ENCODE peak calls at places on chromosomes 3 and 15, in nine cellular contexts. One of them, this sample, is unnamed.

GRCh38 chr3:35944915-35945710 is 305.8 kb downstream of the ARPP21 start:
- DNase-seq in fibroblast of the aortic adventitia: no peak
- DNase-seq in A549: peak
- DNase-seq in dorsolateral prefrontal cortex: no peak
- DNase-seq in AG09309: no peak
- DNase-seq in mucosa of descending colon: no peak
- DNase-seq in sigmoid colon: no peak
- DNase-seq in SK-N-SH: no peak
- DNase-seq in pancreas: no peak
- DNase-seq in this sample: no peak

GRCh38 chr15:80747317-80748053 is 31.7 kb upstream of the CEMIP start:
- DNase-seq in fibroblast of the aortic adventitia: no peak
- DNase-seq in A549: no peak
- DNase-seq in dorsolateral prefrontal cortex: no peak
- DNase-seq in AG09309: no peak
- DNase-seq in mucosa of descending colon: no peak
- DNase-seq in sigmoid colon: no peak
- DNase-seq in SK-N-SH: no peak
- DNase-seq in pancreas: no peak
- DNase-seq in this sample: no peak

GRCh38 chr3:52006017-52006819 is 10.5 kb upstream of the RPL29 start:
- DNase-seq in fibroblast of the aortic adventitia: no peak
- DNase-seq in A549: no peak
- DNase-seq in dorsolateral prefrontal cortex: no peak
- DNase-seq in AG09309: no peak
- DNase-seq in mucosa of descending colon: no peak
- DNase-seq in sigmoid colon: no peak
- DNase-seq in SK-N-SH: peak
- DNase-seq in pancreas: no peak
- DNase-seq in this sample: no peak

GRCh38 chr3:7382293-7383033 is 521.5 kb downstream of the GRM7 start:
- DNase-seq in fibroblast of the aortic adventitia: peak
- DNase-seq in A549: peak
- DNase-seq in dorsolateral prefrontal cortex: no peak
- DNase-seq in AG09309: no peak
- DNase-seq in mucosa of descending colon: no peak
- DNase-seq in sigmoid colon: no peak
- DNase-seq in SK-N-SH: no peak
- DNase-seq in pancreas: no peak
- DNase-seq in this sample: no peak

GRCh38 chr3:30198162-30198561 is 408.2 kb upstream of the TGFBR2 start:
- DNase-seq in fibroblast of the aortic adventitia: peak
- DNase-seq in A549: no peak
- DNase-seq in dorsolateral prefrontal cortex: no peak
- DNase-seq in AG09309: no peak
- DNase-seq in mucosa of descending colon: no peak
- DNase-seq in sigmoid colon: no peak
- DNase-seq in SK-N-SH: no peak
- DNase-seq in pancreas: no peak
- DNase-seq in this sample: no peak

GRCh38 chr3:69791919-69792399 is 52.7 kb downstream of the MITF start:
- DNase-seq in fibroblast of the aortic adventitia: peak
- DNase-seq in A549: peak
- DNase-seq in dorsolateral prefrontal cortex: no peak
- DNase-seq in AG09309: peak
- DNase-seq in mucosa of descending colon: no peak
- DNase-seq in sigmoid colon: no peak
- DNase-seq in SK-N-SH: peak
- DNase-seq in pancreas: no peak
- DNase-seq in this sample: peak

GRCh38 chr15:79433610-79434009 is 1.5 kb downstream of the MINAR1 start:
- DNase-seq in fibroblast of the aortic adventitia: no peak
- DNase-seq in A549: peak
- DNase-seq in dorsolateral prefrontal cortex: no peak
- DNase-seq in AG09309: no peak
- DNase-seq in mucosa of descending colon: no peak
- DNase-seq in sigmoid colon: no peak
- DNase-seq in SK-N-SH: peak
- DNase-seq in pancreas: no peak
- DNase-seq in this sample: no peak

GRCh38 chr15:77634266-77634962 is 1.7 kb upstream of the LINGO1 start:
- DNase-seq in fibroblast of the aortic adventitia: peak
- DNase-seq in A549: peak
- DNase-seq in dorsolateral prefrontal cortex: peak
- DNase-seq in AG09309: no peak
- DNase-seq in mucosa of descending colon: peak
- DNase-seq in sigmoid colon: peak
- DNase-seq in SK-N-SH: peak
- DNase-seq in pancreas: peak
- DNase-seq in this sample: peak

GRCh38 chr3:120622870-120623718 is 27.0 kb downstream of the NDUFB4 start:
- DNase-seq in fibroblast of the aortic adventitia: peak
- DNase-seq in A549: peak
- DNase-seq in dorsolateral prefrontal cortex: no peak
- DNase-seq in AG09309: peak
- DNase-seq in mucosa of descending colon: no peak
- DNase-seq in sigmoid colon: no peak
- DNase-seq in SK-N-SH: no peak
- DNase-seq in pancreas: no peak
- DNase-seq in this sample: peak

GRCh38 chr3:184565421-184566211 is 4.0 kb downstream of the EPHB3 start:
- DNase-seq in fibroblast of the aortic adventitia: peak
- DNase-seq in A549: no peak
- DNase-seq in dorsolateral prefrontal cortex: no peak
- DNase-seq in AG09309: peak
- DNase-seq in mucosa of descending colon: peak
- DNase-seq in sigmoid colon: no peak
- DNase-seq in SK-N-SH: peak
- DNase-seq in pancreas: peak
- DNase-seq in this sample: peak

GRCh38 chr15:63880744-63881143 is 47.0 kb upstream of the HERC1 start:
- DNase-seq in fibroblast of the aortic adventitia: no peak
- DNase-seq in A549: no peak
- DNase-seq in dorsolateral prefrontal cortex: no peak
- DNase-seq in AG09309: no peak
- DNase-seq in mucosa of descending colon: no peak
- DNase-seq in sigmoid colon: no peak
- DNase-seq in SK-N-SH: no peak
- DNase-seq in pancreas: no peak
- DNase-seq in this sample: no peak
- H3K4me3 ChIP-seq in fibroblast of the aortic adventitia: no peak
- H3K4me3 ChIP-seq in A549: no peak
- H3K4me3 ChIP-seq in dorsolateral prefrontal cortex: no peak
- H3K4me3 ChIP-seq in AG09309: no peak
- H3K4me3 ChIP-seq in mucosa of descending colon: no peak
- H3K4me3 ChIP-seq in sigmoid colon: no peak
- H3K4me3 ChIP-seq in SK-N-SH: no peak
- H3K4me3 ChIP-seq in pancreas: no peak
- H3K4me3 ChIP-seq in this sample: no peak

DNA sequence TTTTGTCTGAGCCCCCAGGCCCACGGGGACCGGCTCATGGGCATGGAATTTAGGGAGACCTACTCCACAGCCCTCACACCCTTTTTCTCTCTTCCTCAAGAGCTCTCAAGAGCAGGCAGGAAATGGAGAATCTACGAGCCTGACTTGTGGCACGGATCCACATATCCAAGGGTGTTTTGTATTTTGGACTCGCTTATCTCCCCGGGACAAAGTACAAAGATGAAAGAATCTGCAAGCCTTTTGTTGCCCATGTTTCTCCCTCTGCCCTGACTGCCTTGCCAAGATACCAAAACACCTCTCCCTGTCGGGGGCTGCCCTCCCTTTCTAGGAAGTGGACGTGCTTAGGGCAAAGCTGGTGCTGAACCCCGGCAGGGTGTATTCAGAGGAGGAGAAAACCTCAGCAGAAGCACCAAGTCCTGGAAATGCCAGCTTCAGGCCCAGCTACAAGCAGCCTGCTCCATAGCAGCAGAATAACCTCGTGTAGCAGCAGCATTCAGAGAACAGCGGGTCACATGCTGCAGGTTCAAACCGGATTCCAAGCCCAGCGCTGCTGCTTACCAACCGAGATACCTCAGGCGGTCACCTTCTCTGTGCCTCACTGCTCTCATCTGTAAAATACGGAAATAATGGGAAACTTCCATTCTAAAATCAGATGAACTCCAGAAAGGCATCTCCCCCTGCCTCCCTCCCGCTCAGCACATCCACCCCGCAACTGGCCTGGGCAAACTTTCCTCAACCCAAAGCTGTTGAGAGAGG is 35.2 kb downstream of the DNASE1L3 start:
- DNase-seq in fibroblast of the aortic adventitia: peak
- DNase-seq in A549: peak
- DNase-seq in dorsolateral prefrontal cortex: no peak
- DNase-seq in AG09309: no peak
- DNase-seq in mucosa of descending colon: peak
- DNase-seq in sigmoid colon: peak
- DNase-seq in SK-N-SH: no peak
- DNase-seq in pancreas: peak
- DNase-seq in this sample: peak
- TF ChIP-seq CTCF in fibroblast of the aortic adventitia: no peak
- TF ChIP-seq CTCF in A549: no peak
- TF ChIP-seq CTCF in dorsolateral prefrontal cortex: no peak
- TF ChIP-seq CTCF in AG09309: no peak
- TF ChIP-seq CTCF in mucosa of descending colon: no peak
- TF ChIP-seq CTCF in sigmoid colon: no peak
- TF ChIP-seq CTCF in SK-N-SH: no peak
- TF ChIP-seq CTCF in pancreas: no peak
- TF ChIP-seq CTCF in this sample: no peak

DNA sequence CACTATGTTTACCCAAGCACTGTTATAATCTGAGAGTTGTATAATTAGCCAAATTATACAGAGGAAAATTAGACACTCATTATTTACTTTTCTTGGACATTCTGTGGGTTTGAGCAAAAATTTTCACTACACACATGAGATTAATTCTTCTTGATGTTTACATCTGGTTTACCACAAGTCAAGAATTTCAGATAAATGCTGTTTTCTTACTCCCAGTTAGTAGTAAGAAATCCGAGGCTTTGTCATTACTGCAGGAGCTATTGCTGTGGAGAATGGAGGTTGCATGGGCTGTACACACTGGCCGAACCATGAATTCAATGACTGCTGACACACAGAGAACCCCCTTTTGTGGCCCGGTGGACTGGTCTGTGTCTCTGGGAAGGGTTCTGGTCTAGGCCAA is 207.7 kb upstream of the CFAP20DC start:
- DNase-seq in fibroblast of the aortic adventitia: no peak
- DNase-seq in A549: no peak
- DNase-seq in dorsolateral prefrontal cortex: no peak
- DNase-seq in AG09309: no peak
- DNase-seq in mucosa of descending colon: no peak
- DNase-seq in sigmoid colon: no peak
- DNase-seq in SK-N-SH: no peak
- DNase-seq in pancreas: no peak
- DNase-seq in this sample: no peak
- H3K4me3 ChIP-seq in fibroblast of the aortic adventitia: no peak
- H3K4me3 ChIP-seq in A549: no peak
- H3K4me3 ChIP-seq in dorsolateral prefrontal cortex: no peak
- H3K4me3 ChIP-seq in AG09309: no peak
- H3K4me3 ChIP-seq in mucosa of descending colon: no peak
- H3K4me3 ChIP-seq in sigmoid colon: no peak
- H3K4me3 ChIP-seq in SK-N-SH: no peak
- H3K4me3 ChIP-seq in pancreas: no peak
- H3K4me3 ChIP-seq in this sample: no peak

GRCh38 chr3:40437893-40438292 is 19.2 kb upstream of the RPL14 start:
- DNase-seq in fibroblast of the aortic adventitia: no peak
- DNase-seq in A549: no peak
- DNase-seq in dorsolateral prefrontal cortex: no peak
- DNase-seq in AG09309: no peak
- DNase-seq in mucosa of descending colon: no peak
- DNase-seq in sigmoid colon: no peak
- DNase-seq in SK-N-SH: no peak
- DNase-seq in pancreas: no peak
- DNase-seq in this sample: no peak

GRCh38 chr3:40427045-40427669 is 30.0 kb upstream of the RPL14 start:
- DNase-seq in fibroblast of the aortic adventitia: no peak
- DNase-seq in A549: no peak
- DNase-seq in dorsolateral prefrontal cortex: no peak
- DNase-seq in AG09309: no peak
- DNase-seq in mucosa of descending colon: no peak
- DNase-seq in sigmoid colon: no peak
- DNase-seq in SK-N-SH: no peak
- DNase-seq in pancreas: no peak
- DNase-seq in this sample: no peak

GRCh38 chr3:40432793-40433192 is 24.3 kb upstream of the RPL14 start:
- DNase-seq in fibroblast of the aortic adventitia: no peak
- DNase-seq in A549: no peak
- DNase-seq in dorsolateral prefrontal cortex: no peak
- DNase-seq in AG09309: no peak
- DNase-seq in mucosa of descending colon: no peak
- DNase-seq in sigmoid colon: no peak
- DNase-seq in SK-N-SH: peak
- DNase-seq in pancreas: no peak
- DNase-seq in this sample: no peak
- TF ChIP-seq CTCF in fibroblast of the aortic adventitia: no peak
- TF ChIP-seq CTCF in A549: no peak
- TF ChIP-seq CTCF in dorsolateral prefrontal cortex: no peak
- TF ChIP-seq CTCF in AG09309: no peak
- TF ChIP-seq CTCF in mucosa of descending colon: no peak
- TF ChIP-seq CTCF in sigmoid colon: no peak
- TF ChIP-seq CTCF in SK-N-SH: no peak
- TF ChIP-seq CTCF in pancreas: no peak
- TF ChIP-seq CTCF in this sample: no peak

DNA sequence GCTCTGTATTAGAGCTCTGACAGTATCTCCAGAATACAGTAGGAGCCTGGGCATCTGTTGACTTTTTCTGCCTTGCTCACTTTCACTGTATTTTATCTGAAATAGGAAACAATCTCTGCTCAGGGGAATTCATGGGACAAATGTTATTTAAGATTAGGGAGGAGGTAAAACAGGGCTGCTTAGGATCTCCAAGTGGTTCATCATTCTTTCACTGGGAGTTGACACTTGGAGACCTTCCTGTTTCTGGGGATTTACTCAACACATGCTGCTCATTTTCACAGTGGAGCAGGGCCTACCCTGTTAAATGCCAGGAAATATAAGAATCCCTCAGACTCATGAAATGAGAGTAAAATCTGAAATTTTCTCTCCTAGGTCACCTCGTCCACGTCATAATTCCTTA is 185.5 kb downstream of the GAP43 start:
- DNase-seq in fibroblast of the aortic adventitia: peak
- DNase-seq in A549: no peak
- DNase-seq in dorsolateral prefrontal cortex: no peak
- DNase-seq in AG09309: no peak
- DNase-seq in mucosa of descending colon: no peak
- DNase-seq in sigmoid colon: no peak
- DNase-seq in SK-N-SH: no peak
- DNase-seq in pancreas: no peak
- DNase-seq in this sample: peak
- H3K4me3 ChIP-seq in fibroblast of the aortic adventitia: no peak
- H3K4me3 ChIP-seq in A549: no peak
- H3K4me3 ChIP-seq in dorsolateral prefrontal cortex: no peak
- H3K4me3 ChIP-seq in AG09309: no peak
- H3K4me3 ChIP-seq in mucosa of descending colon: no peak
- H3K4me3 ChIP-seq in sigmoid colon: no peak
- H3K4me3 ChIP-seq in SK-N-SH: no peak
- H3K4me3 ChIP-seq in pancreas: no peak
- H3K4me3 ChIP-seq in this sample: no peak

DNA sequence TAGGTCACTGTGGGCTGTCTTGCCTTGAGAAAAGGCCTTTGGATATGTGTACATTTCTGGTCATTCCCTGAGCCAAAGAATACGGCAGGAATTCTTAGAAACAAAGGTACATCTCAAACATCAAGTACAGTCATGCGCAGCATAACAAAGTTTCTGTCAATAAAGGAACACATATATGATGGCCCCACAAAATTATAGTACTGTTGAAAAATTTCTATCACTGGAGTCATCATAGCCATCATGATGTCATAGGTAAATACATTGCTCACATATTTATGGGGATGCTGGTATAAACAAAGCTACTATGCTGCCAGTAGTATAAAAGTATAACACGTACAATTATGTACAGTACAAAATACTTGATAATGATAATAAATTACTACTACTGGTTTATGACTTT is 38.9 kb upstream of the NECTIN3 start:
- DNase-seq in fibroblast of the aortic adventitia: no peak
- DNase-seq in A549: no peak
- DNase-seq in dorsolateral prefrontal cortex: no peak
- DNase-seq in AG09309: no peak
- DNase-seq in mucosa of descending colon: no peak
- DNase-seq in sigmoid colon: no peak
- DNase-seq in SK-N-SH: no peak
- DNase-seq in pancreas: no peak
- DNase-seq in this sample: no peak
- TF ChIP-seq CTCF in fibroblast of the aortic adventitia: no peak
- TF ChIP-seq CTCF in A549: no peak
- TF ChIP-seq CTCF in dorsolateral prefrontal cortex: no peak
- TF ChIP-seq CTCF in AG09309: no peak
- TF ChIP-seq CTCF in mucosa of descending colon: no peak
- TF ChIP-seq CTCF in sigmoid colon: no peak
- TF ChIP-seq CTCF in SK-N-SH: no peak
- TF ChIP-seq CTCF in pancreas: no peak
- TF ChIP-seq CTCF in this sample: no peak

This sample was measured in AG10803.